ENCODE peak calls at places on chromosomes 4 and X, in ten cellular contexts. One of them, this sample, is unnamed.

GRCh38 chr4:6873291-6873690 is 36.3 kb upstream of the TBC1D14 start:
- DNase-seq in A549: peak
- DNase-seq in suprapubic skin: no peak
- DNase-seq in ovary: no peak
- DNase-seq in GM12878: no peak
- DNase-seq in K562: no peak
- DNase-seq in tibial nerve: no peak
- DNase-seq in HepG2: no peak
- DNase-seq in stomach: no peak
- DNase-seq in upper lobe of left lung: no peak
- DNase-seq in this sample: no peak

GRCh38 chrX:150197388-150197787 is 165.7 kb upstream of the MAMLD1 start:
- DNase-seq in K562: no peak
- DNase-seq in HepG2: no peak
- DNase-seq in suprapubic skin: no peak
- DNase-seq in A549: no peak
- DNase-seq in upper lobe of left lung: no peak
- DNase-seq in stomach: no peak
- DNase-seq in GM12878: no peak
- DNase-seq in ovary: no peak
- DNase-seq in tibial nerve: no peak
- DNase-seq in this sample: no peak

GRCh38 chrX:118742176-118742575 is 14.8 kb downstream of the IL13RA1 start:
- DNase-seq in K562: no peak
- DNase-seq in HepG2: no peak
- DNase-seq in A549: no peak
- DNase-seq in GM12878: no peak
- DNase-seq in tibial nerve: no peak
- DNase-seq in ovary: no peak
- DNase-seq in stomach: no peak
- DNase-seq in suprapubic skin: no peak
- DNase-seq in upper lobe of left lung: no peak
- DNase-seq in this sample: no peak

GRCh38 chrX:108399427-108400165 is 38.6 kb downstream of the COL4A6 start:
- DNase-seq in A549: no peak
- DNase-seq in upper lobe of left lung: no peak
- DNase-seq in HepG2: no peak
- DNase-seq in tibial nerve: no peak
- DNase-seq in suprapubic skin: no peak
- DNase-seq in GM12878: no peak
- DNase-seq in stomach: no peak
- DNase-seq in K562: no peak
- DNase-seq in ovary: no peak
- DNase-seq in this sample: no peak

GRCh38 chrX:124719060-124719459 is 372.7 kb downstream of the SH2D1A start:
- DNase-seq in tibial nerve: no peak
- DNase-seq in suprapubic skin: no peak
- DNase-seq in GM12878: no peak
- DNase-seq in HepG2: peak
- DNase-seq in stomach: no peak
- DNase-seq in ovary: no peak
- DNase-seq in K562: no peak
- DNase-seq in A549: no peak
- DNase-seq in upper lobe of left lung: no peak
- DNase-seq in this sample: no peak

GRCh38 chr4:4217123-4217522 is 9.6 kb downstream of the OTOP1 start:
- DNase-seq in GM12878: no peak
- DNase-seq in tibial nerve: no peak
- DNase-seq in HepG2: no peak
- DNase-seq in ovary: no peak
- DNase-seq in upper lobe of left lung: no peak
- DNase-seq in suprapubic skin: no peak
- DNase-seq in K562: no peak
- DNase-seq in A549: no peak
- DNase-seq in stomach: no peak
- DNase-seq in this sample: no peak

GRCh38 chrX:10022580-10023245 is 55.6 kb downstream of the CLDN34 start:
- DNase-seq in ovary: no peak
- DNase-seq in K562: no peak
- DNase-seq in stomach: no peak
- DNase-seq in A549: peak
- DNase-seq in HepG2: no peak
- DNase-seq in upper lobe of left lung: no peak
- DNase-seq in suprapubic skin: peak
- DNase-seq in GM12878: no peak
- DNase-seq in tibial nerve: no peak
- DNase-seq in this sample: peak

GRCh38 chr4:188658958-188659522 is 519.8 kb downstream of the TRIML1 start:
- DNase-seq in tibial nerve: no peak
- DNase-seq in K562: peak
- DNase-seq in A549: no peak
- DNase-seq in upper lobe of left lung: no peak
- DNase-seq in suprapubic skin: no peak
- DNase-seq in HepG2: no peak
- DNase-seq in stomach: no peak
- DNase-seq in ovary: no peak
- DNase-seq in GM12878: no peak
- DNase-seq in this sample: no peak

GRCh38 chr4:8016527-8016926 is 76.9 kb upstream of the AFAP1 start:
- DNase-seq in tibial nerve: no peak
- DNase-seq in upper lobe of left lung: no peak
- DNase-seq in A549: no peak
- DNase-seq in suprapubic skin: no peak
- DNase-seq in HepG2: no peak
- DNase-seq in GM12878: no peak
- DNase-seq in ovary: no peak
- DNase-seq in stomach: no peak
- DNase-seq in K562: no peak
- DNase-seq in this sample: no peak

GRCh38 chr4:162957521-162958143 is 209.1 kb downstream of the NAF1 start:
- DNase-seq in HepG2: no peak
- DNase-seq in stomach: no peak
- DNase-seq in upper lobe of left lung: no peak
- DNase-seq in A549: no peak
- DNase-seq in K562: no peak
- DNase-seq in GM12878: no peak
- DNase-seq in suprapubic skin: no peak
- DNase-seq in ovary: no peak
- DNase-seq in tibial nerve: no peak
- DNase-seq in this sample: no peak

GRCh38 chr4:5365071-5366008 is 314.1 kb downstream of the STK32B start:
- DNase-seq in ovary: no peak
- DNase-seq in stomach: peak
- DNase-seq in suprapubic skin: peak
- DNase-seq in HepG2: peak
- DNase-seq in GM12878: peak
- DNase-seq in upper lobe of left lung: no peak
- DNase-seq in tibial nerve: no peak
- DNase-seq in K562: no peak
- DNase-seq in A549: peak
- DNase-seq in this sample: peak

GRCh38 chr4:148438047-148438446 is 4.2 kb downstream of the NR3C2 start:
- DNase-seq in K562: no peak
- DNase-seq in tibial nerve: no peak
- DNase-seq in A549: no peak
- DNase-seq in GM12878: no peak
- DNase-seq in ovary: no peak
- DNase-seq in upper lobe of left lung: no peak
- DNase-seq in suprapubic skin: no peak
- DNase-seq in HepG2: no peak
- DNase-seq in stomach: no peak
- DNase-seq in this sample: no peak

GRCh38 chr4:141339386-141339785 is 118.7 kb downstream of the ZNF330 start:
- DNase-seq in K562: no peak
- DNase-seq in upper lobe of left lung: no peak
- DNase-seq in stomach: no peak
- DNase-seq in suprapubic skin: no peak
- DNase-seq in A549: no peak
- DNase-seq in HepG2: no peak
- DNase-seq in tibial nerve: no peak
- DNase-seq in GM12878: no peak
- DNase-seq in ovary: no peak
- DNase-seq in this sample: no peak

GRCh38 chrX:79080131-79080530 is 64.4 kb upstream of the GPR174 start:
- DNase-seq in tibial nerve: no peak
- DNase-seq in A549: no peak
- DNase-seq in GM12878: no peak
- DNase-seq in K562: no peak
- DNase-seq in ovary: no peak
- DNase-seq in upper lobe of left lung: no peak
- DNase-seq in suprapubic skin: no peak
- DNase-seq in HepG2: no peak
- DNase-seq in stomach: no peak
- DNase-seq in this sample: no peak

GRCh38 chrX:138128025-138128671 is 562.2 kb downstream of the ZIC3 start:
- DNase-seq in K562: peak
- DNase-seq in upper lobe of left lung: no peak
- DNase-seq in GM12878: no peak
- DNase-seq in ovary: no peak
- DNase-seq in stomach: no peak
- DNase-seq in tibial nerve: no peak
- DNase-seq in HepG2: peak
- DNase-seq in A549: peak
- DNase-seq in suprapubic skin: no peak
- DNase-seq in this sample: no peak

GRCh38 chrX:136168929-136169735 is 21.8 kb downstream of the FHL1 start:
- DNase-seq in ovary: no peak
- DNase-seq in stomach: no peak
- DNase-seq in tibial nerve: no peak
- DNase-seq in A549: no peak
- DNase-seq in suprapubic skin: peak
- DNase-seq in HepG2: no peak
- DNase-seq in K562: peak
- DNase-seq in GM12878: no peak
- DNase-seq in upper lobe of left lung: no peak
- DNase-seq in this sample: peak

GRCh38 chrX:146278381-146278780 is 460.8 kb downstream of the SLITRK2 start:
- DNase-seq in tibial nerve: no peak
- DNase-seq in stomach: no peak
- DNase-seq in ovary: no peak
- DNase-seq in K562: no peak
- DNase-seq in A549: no peak
- DNase-seq in suprapubic skin: no peak
- DNase-seq in HepG2: no peak
- DNase-seq in GM12878: no peak
- DNase-seq in upper lobe of left lung: no peak
- DNase-seq in this sample: no peak
- TF ChIP-seq CTCF in tibial nerve: no peak
- TF ChIP-seq CTCF in stomach: no peak
- TF ChIP-seq CTCF in ovary: no peak
- TF ChIP-seq CTCF in K562: no peak
- TF ChIP-seq CTCF in A549: no peak
- TF ChIP-seq CTCF in suprapubic skin: no peak
- TF ChIP-seq CTCF in HepG2: no peak
- TF ChIP-seq CTCF in GM12878: no peak
- TF ChIP-seq CTCF in upper lobe of left lung: no peak
- TF ChIP-seq CTCF in this sample: no peak

GRCh38 chrX:22433292-22434070 is 160.8 kb downstream of the CBLL2 start:
- DNase-seq in HepG2: no peak
- DNase-seq in suprapubic skin: no peak
- DNase-seq in K562: no peak
- DNase-seq in ovary: no peak
- DNase-seq in A549: no peak
- DNase-seq in tibial nerve: no peak
- DNase-seq in stomach: no peak
- DNase-seq in upper lobe of left lung: no peak
- DNase-seq in GM12878: no peak
- DNase-seq in this sample: peak

GRCh38 chrX:22424919-22425318 is 152.2 kb downstream of the CBLL2 start:
- DNase-seq in HepG2: no peak
- DNase-seq in suprapubic skin: no peak
- DNase-seq in stomach: no peak
- DNase-seq in K562: no peak
- DNase-seq in tibial nerve: no peak
- DNase-seq in A549: no peak
- DNase-seq in upper lobe of left lung: no peak
- DNase-seq in GM12878: no peak
- DNase-seq in ovary: no peak
- DNase-seq in this sample: no peak

GRCh38 chrX:22429704-22430103 is 157.0 kb downstream of the CBLL2 start:
- DNase-seq in ovary: no peak
- DNase-seq in A549: no peak
- DNase-seq in GM12878: no peak
- DNase-seq in tibial nerve: no peak
- DNase-seq in suprapubic skin: no peak
- DNase-seq in upper lobe of left lung: no peak
- DNase-seq in stomach: no peak
- DNase-seq in K562: no peak
- DNase-seq in HepG2: no peak
- DNase-seq in this sample: no peak

DNA sequence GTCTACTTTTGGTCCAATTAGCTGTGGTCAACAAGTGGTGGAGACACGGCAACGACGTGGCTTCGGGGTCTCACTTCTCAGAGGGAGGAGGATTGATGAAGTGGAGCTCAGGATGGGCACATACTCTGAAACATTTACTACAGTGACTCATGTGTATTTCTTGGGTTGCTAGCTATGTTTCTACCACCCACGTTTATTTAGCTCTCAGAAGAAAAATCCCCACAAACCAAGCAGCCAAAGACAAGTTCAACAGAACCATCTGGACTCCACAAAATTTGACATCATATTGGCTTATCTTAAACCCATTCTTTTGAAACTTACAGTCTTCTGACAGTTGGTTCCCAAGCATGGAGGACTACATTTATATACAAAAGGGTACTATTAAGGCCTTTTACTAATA is 158.0 kb downstream of the CBLL2 start:
- DNase-seq in GM12878: no peak
- DNase-seq in suprapubic skin: no peak
- DNase-seq in HepG2: no peak
- DNase-seq in ovary: no peak
- DNase-seq in upper lobe of left lung: no peak
- DNase-seq in K562: no peak
- DNase-seq in A549: no peak
- DNase-seq in stomach: no peak
- DNase-seq in tibial nerve: no peak
- DNase-seq in this sample: no peak
- TF ChIP-seq POLR2A in GM12878: no peak
- TF ChIP-seq POLR2A in suprapubic skin: no peak
- TF ChIP-seq POLR2A in HepG2: no peak
- TF ChIP-seq POLR2A in ovary: no peak
- TF ChIP-seq POLR2A in upper lobe of left lung: no peak
- TF ChIP-seq POLR2A in K562: no peak
- TF ChIP-seq POLR2A in A549: no peak
- TF ChIP-seq POLR2A in stomach: no peak
- TF ChIP-seq POLR2A in tibial nerve: no peak
- TF ChIP-seq POLR2A in this sample: no peak

GRCh38 chr4:111618908-111619307 is 526.3 kb upstream of the FAM241A start:
- DNase-seq in GM12878: no peak
- DNase-seq in A549: no peak
- DNase-seq in suprapubic skin: no peak
- DNase-seq in HepG2: no peak
- DNase-seq in stomach: no peak
- DNase-seq in upper lobe of left lung: no peak
- DNase-seq in K562: no peak
- DNase-seq in tibial nerve: no peak
- DNase-seq in ovary: no peak
- DNase-seq in this sample: no peak
- TF ChIP-seq EP300 in GM12878: no peak
- TF ChIP-seq EP300 in A549: no peak
- TF ChIP-seq EP300 in suprapubic skin: no peak
- TF ChIP-seq EP300 in HepG2: no peak
- TF ChIP-seq EP300 in stomach: no peak
- TF ChIP-seq EP300 in upper lobe of left lung: no peak
- TF ChIP-seq EP300 in K562: no peak
- TF ChIP-seq EP300 in tibial nerve: no peak
- TF ChIP-seq EP300 in ovary: no peak
- TF ChIP-seq EP300 in this sample: no peak

GRCh38 chrX:38192007-38192625 is 28.6 kb downstream of the SRPX start:
- DNase-seq in HepG2: no peak
- DNase-seq in GM12878: no peak
- DNase-seq in K562: peak
- DNase-seq in tibial nerve: no peak
- DNase-seq in A549: no peak
- DNase-seq in upper lobe of left lung: no peak
- DNase-seq in ovary: no peak
- DNase-seq in suprapubic skin: no peak
- DNase-seq in stomach: peak
- DNase-seq in this sample: peak
- TF ChIP-seq CTCF in HepG2: peak
- TF ChIP-seq CTCF in GM12878: peak
- TF ChIP-seq CTCF in K562: peak
- TF ChIP-seq CTCF in tibial nerve: peak
- TF ChIP-seq CTCF in A549: peak
- TF ChIP-seq CTCF in upper lobe of left lung: no peak
- TF ChIP-seq CTCF in ovary: no peak
- TF ChIP-seq CTCF in suprapubic skin: no peak
- TF ChIP-seq CTCF in stomach: peak
- TF ChIP-seq CTCF in this sample: peak